ENCODE peak calls at places on chromosomes 6 and 20, in four cellular contexts. One of them, this sample, is unnamed.

GRCh38 chr6:54115966-54116365 is 4.7 kb downstream of the MLIP start:
- DNase-seq in EL: no peak
- DNase-seq in adrenal gland: no peak
- DNase-seq in M059J: no peak
- DNase-seq in this sample: no peak

GRCh38 chr6:137925299-137925698 is 58.2 kb downstream of the TNFAIP3 start:
- DNase-seq in EL: no peak
- DNase-seq in adrenal gland: no peak
- DNase-seq in M059J: no peak
- DNase-seq in this sample: no peak

GRCh38 chr20:47676219-47676721 is 109.0 kb downstream of the SULF2 start:
- DNase-seq in EL: no peak
- DNase-seq in adrenal gland: no peak
- DNase-seq in M059J: no peak
- DNase-seq in this sample: no peak

GRCh38 chr20:25136643-25137559 is 55.0 kb upstream of the VSX1 start:
- DNase-seq in EL: peak; percentile 98
- DNase-seq in adrenal gland: peak; percentile 54
- DNase-seq in M059J: peak; percentile 99
- DNase-seq in this sample: no peak

GRCh38 chr6:139940741-139941712 is 566.6 kb upstream of the CITED2 start:
- DNase-seq in EL: no peak
- DNase-seq in adrenal gland: no peak
- DNase-seq in M059J: no peak
- DNase-seq in this sample: no peak

GRCh38 chr6:87540541-87540940 is 49.2 kb downstream of the RARS2 start:
- DNase-seq in EL: no peak
- DNase-seq in adrenal gland: peak; percentile 29
- DNase-seq in M059J: no peak
- DNase-seq in this sample: no peak

GRCh38 chr20:35006531-35006971 is 50.9 kb downstream of the MYH7B start:
- DNase-seq in EL: no peak
- DNase-seq in adrenal gland: no peak
- DNase-seq in M059J: no peak
- DNase-seq in this sample: no peak

GRCh38 chr20:39547546-39548410 is 585.6 kb downstream of the DHX35 start:
- DNase-seq in EL: no peak
- DNase-seq in adrenal gland: no peak
- DNase-seq in M059J: no peak
- DNase-seq in this sample: no peak

GRCh38 chr20:58911309-58911708 is 58.8 kb downstream of the GNAS start:
- DNase-seq in EL: no peak
- DNase-seq in adrenal gland: no peak
- DNase-seq in M059J: no peak
- DNase-seq in this sample: no peak

GRCh38 chr20:51562334-51563140 is 20.0 kb upstream of the NFATC2 start:
- DNase-seq in EL: peak; percentile 95
- DNase-seq in adrenal gland: peak; percentile 63
- DNase-seq in M059J: peak; percentile 99
- DNase-seq in this sample: peak; percentile 55

GRCh38 chr6:137928286-137928685 is 61.2 kb downstream of the TNFAIP3 start:
- DNase-seq in EL: no peak
- DNase-seq in adrenal gland: peak; percentile 16
- DNase-seq in M059J: no peak
- DNase-seq in this sample: peak; percentile 56